ENCODE peak calls at places on chromosome 4, in six cellular contexts. L is adrenal gland, Q is HCT116, J is stomach, W is body of pancreas, E is breast epithelium. C is an unnamed sample.

GRCh38 chr4:87088188-87088587 is 132.2 kb downstream of the KLHL8 start:
- DNase-seq in L (no peak), Q (no peak), J (no peak), W (no peak), E (no peak), C (no peak)

GRCh38 chr4:52991452-52991851 is 129.3 kb downstream of the RASL11B start:
- DNase-seq in L (no peak), Q (no peak), J (no peak), W (no peak), E (no peak), C (no peak)

GRCh38 chr4:139300431-139301142 is 718 bp upstream of the NAA15 start:
- DNase-seq in L (no peak), Q (no peak), J (no peak), W (peak; percentile 29), E (no peak), C (no peak)

GRCh38 chr4:3366893-3367775 is 74.3 kb downstream of the RGS12 start:
- DNase-seq in L (no peak), Q (no peak), J (no peak), W (no peak), E (no peak), C (no peak)

GRCh38 chr4:121721700-121722099 is 24.9 kb upstream of the ANXA5 start:
- DNase-seq in L (no peak), Q (no peak), J (no peak), W (no peak), E (no peak), C (no peak)

GRCh38 chr4:129095811-129096454 is at the start of gene C4orf33:
- DNase-seq in L (peak; percentile 67), Q (peak; percentile 62), J (peak; percentile 74), W (peak; percentile 83), E (peak; percentile 66), C (peak; percentile 74)

GRCh38 chr4:151887151-151887815 is 126.5 kb upstream of the GATB start:
- DNase-seq in L (no peak), Q (no peak), J (no peak), W (no peak), E (no peak), C (no peak)

GRCh38 chr4:110663738-110664444 is 41.0 kb upstream of the PITX2 start:
- DNase-seq in L (no peak), Q (no peak), J (no peak), W (no peak), E (no peak), C (no peak)

GRCh38 chr4:133320576-133321170 is 171.6 kb downstream of the PCDH10 start:
- DNase-seq in L (peak; percentile 18), Q (peak; percentile 33), J (no peak), W (no peak), E (no peak), C (no peak)

GRCh38 chr4:104015680-104016079 is 295.9 kb upstream of the TACR3 start:
- DNase-seq in L (no peak), Q (peak; percentile 28), J (no peak), W (peak; percentile 15), E (no peak), C (no peak)

GRCh38 chr4:148563684-148564083 is 121.5 kb upstream of the NR3C2 start:
- DNase-seq in L (no peak), Q (no peak), J (no peak), W (no peak), E (no peak), C (no peak)

GRCh38 chr4:156516698-156517097 is 454.9 kb downstream of the PDGFC start:
- DNase-seq in L (no peak), Q (no peak), J (no peak), W (no peak), E (no peak), C (no peak)

GRCh38 chr4:158179465-158179864 is 6.6 kb upstream of the GASK1B start:
- DNase-seq in L (no peak), Q (no peak), J (no peak), W (no peak), E (no peak), C (no peak)

GRCh38 chr4:124018383-124019317 is 622.1 kb downstream of the SPRY1 start:
- DNase-seq in L (peak; percentile 35), Q (no peak), J (no peak), W (peak; percentile 29), E (no peak), C (peak; percentile 55)

GRCh38 chr4:150173854-150174398 is 95.7 kb downstream of the DCLK2 start:
- DNase-seq in L (peak; percentile 23), Q (no peak), J (no peak), W (no peak), E (no peak), C (peak; percentile 33)

GRCh38 chr4:158535130-158535614 is 13.5 kb downstream of the RXFP1 start:
- DNase-seq in L (no peak), Q (peak; percentile 4), J (no peak), W (no peak), E (no peak), C (no peak)

GRCh38 chr4:141375855-141376254 is 155.2 kb downstream of the ZNF330 start:
- DNase-seq in L (peak; percentile 28), Q (peak; percentile 65), J (no peak), W (peak; percentile 4), E (no peak), C (no peak)

GRCh38 chr4:149999485-150000074 is 78.7 kb upstream of the DCLK2 start:
- DNase-seq in L (no peak), Q (peak; percentile 60), J (no peak), W (peak; percentile 54), E (no peak), C (no peak)

GRCh38 chr4:110532901-110533589 is 57.1 kb downstream of the ENPEP start:
- DNase-seq in L (no peak), Q (no peak), J (no peak), W (no peak), E (no peak), C (no peak)

DNA sequence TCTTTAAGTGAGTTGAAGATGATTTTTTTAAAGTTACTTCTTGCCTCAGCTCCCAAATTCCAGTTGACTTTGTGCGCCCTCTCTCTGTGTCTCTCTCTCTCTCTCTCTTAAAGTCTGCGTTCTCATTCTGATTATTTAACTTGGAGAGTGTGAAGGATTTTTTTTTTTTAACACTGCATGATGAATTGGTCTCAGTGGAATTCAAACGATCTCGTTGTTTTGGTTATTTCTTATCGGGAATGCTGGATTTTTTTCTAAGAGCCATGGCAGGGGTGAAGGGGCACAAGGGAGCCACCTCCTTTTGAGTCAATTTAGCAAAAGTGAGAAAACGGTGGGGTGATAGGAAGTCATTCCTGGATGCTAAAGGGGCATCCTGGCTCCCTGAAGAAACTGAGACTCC is 176.1 kb downstream of the SHROOM3 start:
- DNase-seq in L (no peak), Q (no peak), J (no peak), W (no peak), E (no peak), C (no peak)
- H3K27ac ChIP-seq in L (peak overlapping the region; percentile 27), Q (no peak overlapping the region), J (peak overlapping the region; percentile 93), W (peak overlapping the region; percentile 52), E (peak overlapping the region; percentile 83), C (peak overlapping the region; percentile 78)

DNA sequence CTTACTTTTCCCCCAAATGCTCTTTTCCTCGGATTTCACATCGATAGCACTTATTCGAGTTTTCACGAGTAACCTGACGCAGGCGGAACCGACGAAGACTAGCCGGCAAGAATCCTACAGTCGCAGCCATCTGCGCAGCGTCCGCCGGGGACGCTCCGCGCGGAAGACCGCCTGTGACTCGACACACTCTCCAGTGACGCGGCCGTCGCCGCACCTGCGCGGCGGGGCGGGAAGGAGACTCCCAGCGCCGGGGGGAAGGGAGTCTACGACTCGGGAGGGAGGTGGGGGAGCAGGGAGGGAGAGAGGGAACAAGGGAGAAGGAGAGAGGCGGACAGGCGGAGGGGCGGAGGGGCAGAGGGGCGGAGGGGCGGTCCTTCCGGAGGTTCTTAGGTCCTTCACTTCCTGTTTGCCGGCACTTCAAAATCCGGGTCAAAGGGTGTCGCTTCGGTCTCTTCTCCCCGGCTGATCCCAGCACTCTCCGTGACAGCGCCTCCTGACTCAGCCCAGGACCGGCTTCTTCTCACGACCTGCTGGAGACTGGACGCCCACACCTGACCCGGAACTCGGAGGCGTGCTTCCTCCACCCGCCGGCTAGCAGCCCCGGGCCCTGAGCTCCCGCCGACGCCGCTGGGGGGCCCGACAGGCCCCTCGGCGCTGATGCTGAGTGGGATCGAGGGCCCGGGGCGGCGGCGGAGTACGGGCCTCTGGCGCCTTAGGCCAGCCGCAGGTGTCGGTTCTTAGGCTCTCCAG is at the start of gene USP38:
- DNase-seq in L (peak; percentile 94), Q (peak; percentile 86), J (peak; percentile 91), W (peak; percentile 94), E (peak; percentile 93), C (peak; percentile 92)
- TF ChIP-seq CTCF in L (no peak), Q (no peak), J (no peak), W (peak; percentile 38), E (no peak), C (no peak)

DNA sequence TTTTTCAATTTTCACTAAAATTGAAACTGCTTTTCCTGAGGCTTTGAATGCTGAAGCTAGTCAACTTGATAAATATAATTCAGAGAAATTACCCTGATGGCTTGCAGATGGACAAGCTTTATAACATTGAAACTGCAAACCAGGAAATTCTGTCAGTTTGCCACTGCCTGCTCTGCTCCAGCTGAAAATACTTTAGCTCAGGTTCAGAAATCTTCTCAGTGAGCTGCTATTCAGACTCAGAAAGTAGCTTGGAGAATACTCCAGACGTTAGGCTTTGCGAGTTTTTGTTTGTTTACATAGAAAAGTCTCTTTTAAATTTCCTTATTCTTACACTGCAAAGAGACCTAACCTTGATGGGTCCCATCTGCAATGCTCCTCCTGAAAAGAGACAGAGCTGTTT is 1574.7 kb downstream of the STIM2 start:
- DNase-seq in L (no peak), Q (no peak), J (no peak), W (no peak), E (no peak), C (no peak)
- TF ChIP-seq POLR2A in L (no peak), Q (no peak), J (no peak), W (no peak), E (no peak), C (no peak)

DNA sequence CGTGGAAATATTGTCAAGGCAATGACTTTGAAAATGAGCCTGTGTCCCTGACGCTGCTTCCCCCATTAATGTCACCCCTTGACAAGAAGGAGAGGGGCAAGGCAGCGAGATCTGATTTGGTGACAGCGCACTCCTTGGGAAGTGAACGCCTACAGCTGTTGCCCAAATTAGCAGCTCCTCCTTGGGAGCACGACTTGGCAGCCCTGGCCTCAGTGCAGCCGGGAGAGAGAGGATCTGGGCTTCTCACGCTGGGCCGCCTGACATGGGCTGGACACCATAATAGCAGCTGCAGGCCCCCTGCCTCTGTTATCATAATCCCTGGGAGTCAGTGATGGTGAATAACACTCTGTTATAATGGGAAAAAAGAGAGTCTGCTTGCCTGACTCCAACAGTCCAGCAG is 73.5 kb downstream of the PSAPL1 start:
- DNase-seq in L (no peak), Q (no peak), J (no peak), W (no peak), E (no peak), C (peak; percentile 33)
- H3K27ac ChIP-seq in L (no peak overlapping the region), Q (no peak overlapping the region), J (no peak overlapping the region), W (no peak overlapping the region), E (no peak overlapping the region), C (no peak overlapping the region)

DNA sequence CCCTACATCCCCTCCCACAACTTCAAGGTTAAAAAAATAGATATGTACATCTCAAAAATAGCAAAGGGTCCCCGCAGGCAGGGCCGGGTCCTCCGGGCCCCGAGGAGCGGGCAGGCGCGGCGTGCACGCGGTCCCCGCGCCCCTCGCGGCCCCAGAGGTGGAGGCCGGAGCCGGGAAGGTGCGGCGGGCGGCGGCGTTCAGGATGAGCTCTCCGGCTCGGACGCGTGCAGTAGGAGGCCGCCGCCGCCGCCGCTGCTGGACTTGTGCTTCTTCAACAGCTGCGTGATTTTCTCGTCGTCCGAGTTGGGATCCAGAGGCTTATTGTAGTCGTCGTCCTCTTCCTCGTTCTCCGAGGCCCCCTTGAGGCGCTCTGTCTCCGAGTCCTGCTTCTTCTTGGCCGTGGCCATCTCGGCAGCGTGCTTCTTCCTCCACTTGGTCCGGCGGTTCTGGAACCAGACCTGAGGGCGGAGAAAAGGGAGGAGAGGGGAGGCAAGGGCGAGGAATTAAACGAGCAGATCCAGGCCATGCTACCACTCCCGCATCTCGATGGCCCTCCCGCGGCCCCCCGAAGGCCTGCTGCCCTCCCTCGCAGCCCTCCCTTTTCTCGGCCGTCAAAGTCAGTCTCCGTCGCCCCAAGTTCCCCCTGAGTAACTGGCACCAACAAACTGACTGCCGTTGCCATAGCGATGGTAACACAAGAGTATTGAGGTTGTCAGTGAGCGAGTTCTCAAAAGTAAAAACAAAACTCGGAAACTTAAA is 5.8 kb downstream of the NKX6-1 start:
- DNase-seq in L (no peak), Q (no peak), J (no peak), W (peak; percentile 57), E (no peak), C (no peak)
- TF ChIP-seq CTCF in L (no peak), Q (no peak), J (no peak), W (no peak), E (no peak), C (no peak)